ENCODE peak calls at places on chromosomes 5 and 9, in five cellular contexts. N, O, Z, I and B are unnamed samples.

GRCh38 chr5:96037128-96037527 is 75.5 kb upstream of the ELL2 start:
- DNase-seq in N (no peak), O (peak; percentile 61), Z (peak; percentile 68), I (no peak), B (no peak)

GRCh38 chr5:78562719-78563330 is 85.7 kb downstream of the LHFPL2 start:
- DNase-seq in N (no peak), O (no peak), Z (no peak), I (no peak), B (no peak)

GRCh38 chr9:129109504-129109903 is 1.1 kb downstream of the CRAT start:
- DNase-seq in N (no peak), O (peak; percentile 30), Z (peak; percentile 63), I (no peak), B (no peak)

GRCh38 chr5:114435885-114436299 is 74.0 kb downstream of the KCNN2 start:
- DNase-seq in N (peak; percentile 32), O (no peak), Z (no peak), I (no peak), B (peak; percentile 21)

GRCh38 chr9:133604856-133605255 is 4.3 kb downstream of the FAM163B start:
- DNase-seq in N (no peak), O (no peak), Z (no peak), I (no peak), B (no peak)

GRCh38 chr5:151022511-151023018 is 2.2 kb downstream of the GPX3 start:
- DNase-seq in N (no peak), O (peak; percentile 91), Z (peak; percentile 63), I (no peak), B (no peak)

GRCh38 chr5:157162919-157163510 is 3.0 kb downstream of the GARIN3 start:
- DNase-seq in N (no peak), O (no peak), Z (no peak), I (no peak), B (no peak)

GRCh38 chr5:175517824-175518450 is 39.6 kb downstream of the SFXN1 start:
- DNase-seq in N (no peak), O (peak; percentile 78), Z (peak; percentile 71), I (no peak), B (peak; percentile 36)

GRCh38 chr5:88183255-88183654 is 85.4 kb downstream of the TMEM161B start:
- DNase-seq in N (no peak), O (peak; percentile 30), Z (peak; percentile 10), I (no peak), B (no peak)

GRCh38 chr5:72860499-72860898 is 44.0 kb downstream of the TNPO1 start:
- DNase-seq in N (no peak), O (no peak), Z (peak; percentile 78), I (no peak), B (no peak)

GRCh38 chr5:131209506-131210191 is 38.9 kb downstream of the LYRM7 start:
- DNase-seq in N (peak; percentile 73), O (no peak), Z (no peak), I (no peak), B (peak; percentile 62)

GRCh38 chr5:180470966-180471582 is 23.1 kb upstream of the CNOT6 start:
- DNase-seq in N (peak; percentile 79), O (no peak), Z (peak; percentile 65), I (peak; percentile 44), B (peak; percentile 81)

GRCh38 chr5:135222171-135222681 is 176.8 kb downstream of the MACROH2A1 start:
- DNase-seq in N (no peak), O (peak; percentile 40), Z (no peak), I (no peak), B (no peak)

GRCh38 chr9:114072181-114073140 is 5.6 kb downstream of the AMBP start:
- DNase-seq in N (no peak), O (no peak), Z (peak; percentile 37), I (no peak), B (no peak)

GRCh38 chr5:431001-431710 is 11.8 kb upstream of the EXOC3 start:
- DNase-seq in N (peak; percentile 89), O (no peak), Z (peak; percentile 45), I (no peak), B (peak; percentile 81)

GRCh38 chr9:341634-342421 is 127.2 kb downstream of the DOCK8 start:
- DNase-seq in N (no peak), O (no peak), Z (no peak), I (no peak), B (no peak)

GRCh38 chr9:786405-786804 is 55.1 kb upstream of the DMRT1 start:
- DNase-seq in N (no peak), O (no peak), Z (no peak), I (no peak), B (no peak)

GRCh38 chr5:176609724-176610429 is at the start of gene GPRIN1:
- DNase-seq in N (peak; percentile 99), O (no peak), Z (peak; percentile 26), I (no peak), B (peak; percentile 97)

GRCh38 chr9:134634190-134634589 is 7.4 kb upstream of the COL5A1 start:
- DNase-seq in N (no peak), O (no peak), Z (no peak), I (no peak), B (no peak)

GRCh38 chr5:158881076-158881880 is 218.4 kb downstream of the EBF1 start:
- DNase-seq in N (no peak), O (no peak), Z (no peak), I (no peak), B (no peak)

GRCh38 chr9:18976368-18977238 is 56.4 kb downstream of the SAXO1 start:
- DNase-seq in N (no peak), O (peak; percentile 91), Z (peak; percentile 83), I (no peak), B (no peak)

GRCh38 chr5:107396351-107396690 is 274.4 kb downstream of the EFNA5 start:
- DNase-seq in N (no peak), O (no peak), Z (no peak), I (no peak), B (no peak)

GRCh38 chr9:33211695-33212393 is 28.1 kb upstream of the SPINK4 start:
- DNase-seq in N (no peak), O (peak; percentile 78), Z (no peak), I (no peak), B (no peak)

GRCh38 chr5:39140558-39141168 is 66.5 kb upstream of the RICTOR start:
- DNase-seq in N (no peak), O (no peak), Z (no peak), I (no peak), B (no peak)

GRCh38 chr9:125125523-125125922 is 17.8 kb downstream of the SCAI start:
- DNase-seq in N (no peak), O (no peak), Z (peak; percentile 61), I (no peak), B (no peak)

GRCh38 chr5:38060354-38060753 is 198.0 kb upstream of the EGFLAM start:
- DNase-seq in N (no peak), O (no peak), Z (no peak), I (peak; percentile 2), B (no peak)

GRCh38 chr5:61575103-61575502 is 243.0 kb downstream of the ZSWIM6 start:
- DNase-seq in N (no peak), O (peak; percentile 55), Z (peak; percentile 78), I (no peak), B (no peak)

GRCh38 chr5:74112372-74112875 is 486.4 kb downstream of the ARHGEF28 start:
- DNase-seq in N (no peak), O (no peak), Z (no peak), I (no peak), B (no peak)

GRCh38 chr9:72474676-72475075 is 46.7 kb upstream of the TMC1 start:
- DNase-seq in N (no peak), O (no peak), Z (no peak), I (no peak), B (no peak)

GRCh38 chr5:139797856-139798510 is 2.4 kb downstream of the PSD2 start:
- DNase-seq in N (no peak), O (no peak), Z (no peak), I (no peak), B (no peak)

GRCh38 chr5:99349842-99350241 is 421.0 kb upstream of the CHD1 start:
- DNase-seq in N (no peak), O (no peak), Z (no peak), I (no peak), B (no peak)